ENCODE peak calls at places on chromosome 11, in four cellular contexts. T is neural progenitor cell, H is ovary, F is left ventricle myocardium inferior. N is an unnamed sample.

GRCh38 chr11:6646631-6647281 is 8.9 kb downstream of the DCHS1 start:
- DNase-seq in T (no peak), H (peak), F (peak), N (no peak)

GRCh38 chr11:31492320-31492913 is 17.0 kb downstream of the IMMP1L start:
- DNase-seq in T (no peak), H (no peak), F (no peak), N (no peak)

GRCh38 chr11:64245401-64245796 is 1.3 kb downstream of the PPP1R14B start:
- DNase-seq in T (no peak), H (peak), F (no peak), N (peak)

GRCh38 chr11:71252434-71252781 is at the start of gene SHANK2:
- DNase-seq in T (peak), H (no peak), F (no peak), N (peak)

GRCh38 chr11:63614136-63614664 is at the start of gene PLAAT3:
- DNase-seq in T (peak), H (peak), F (peak), N (peak)

GRCh38 chr11:9203715-9204311 is 61.3 kb downstream of the DENND5A start:
- DNase-seq in T (peak), H (no peak), F (no peak), N (no peak)

GRCh38 chr11:122600290-122600689 is 55.2 kb upstream of the UBASH3B start:
- DNase-seq in T (no peak), H (no peak), F (no peak), N (no peak)

GRCh38 chr11:96091476-96091875 is 167.6 kb upstream of the MTMR2 start:
- DNase-seq in T (no peak), H (no peak), F (no peak), N (no peak)

GRCh38 chr11:132632641-132633124 is 899.6 kb downstream of the OPCML start:
- DNase-seq in T (no peak), H (no peak), F (no peak), N (no peak)

GRCh38 chr11:3683039-3683438 is 11.9 kb upstream of the CHRNA10 start:
- DNase-seq in T (no peak), H (no peak), F (no peak), N (no peak)

GRCh38 chr11:124079631-124080318 is 35.5 kb upstream of the VWA5A start:
- DNase-seq in T (no peak), H (no peak), F (no peak), N (no peak)

GRCh38 chr11:120398184-120398583 is 62.0 kb downstream of the ARHGEF12 start:
- DNase-seq in T (no peak), H (no peak), F (no peak), N (no peak)

GRCh38 chr11:33552756-33553155 is 147.9 kb downstream of the C11orf91 start:
- DNase-seq in T (no peak), H (no peak), F (no peak), N (no peak)

DNA sequence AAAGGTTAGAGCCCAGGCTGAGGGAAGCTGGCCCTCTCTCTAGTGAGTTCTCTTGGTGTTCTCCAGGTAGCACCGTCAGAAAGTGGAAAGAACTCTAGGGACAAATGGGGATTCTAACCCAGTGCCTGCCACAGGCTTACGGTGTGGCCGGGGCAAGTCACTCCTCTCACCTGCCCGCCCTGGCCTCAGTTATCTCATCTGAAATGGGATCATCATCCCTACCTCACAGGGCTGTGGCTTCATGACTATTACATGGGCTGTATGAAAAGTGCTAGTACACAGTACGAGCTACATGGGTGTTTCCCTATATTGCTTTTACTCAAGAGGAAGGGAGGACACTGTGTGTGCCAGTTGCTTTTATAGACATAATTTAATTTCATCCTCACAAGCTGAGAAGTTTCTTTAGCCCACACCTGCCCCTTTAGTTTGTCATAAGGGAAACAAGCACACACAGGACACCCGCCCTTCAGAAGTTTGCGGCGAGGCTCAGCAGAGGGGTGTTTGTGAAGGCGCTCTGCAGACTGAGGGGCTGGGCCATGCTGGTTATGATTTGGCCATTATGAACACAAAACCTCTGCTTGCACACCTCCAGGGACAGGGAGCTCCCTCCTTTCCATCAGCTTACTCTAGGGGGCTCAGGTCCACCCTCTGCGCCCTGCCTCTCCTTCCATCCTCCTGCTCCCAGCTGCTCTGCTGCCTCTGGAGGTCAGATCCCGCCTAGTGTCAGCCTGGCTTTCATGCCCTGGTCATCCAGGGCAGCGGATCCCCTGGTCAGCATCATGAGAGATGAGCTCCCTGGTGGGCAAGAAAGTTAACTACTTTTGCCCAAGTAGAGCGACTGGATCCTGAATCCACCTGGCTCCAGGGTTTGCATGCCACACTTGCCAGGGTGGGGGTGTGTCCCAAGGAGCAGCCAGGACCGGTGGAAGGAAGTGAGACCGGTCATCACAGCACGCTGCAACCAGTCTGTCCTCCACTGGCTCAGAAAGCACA is 1.2 kb downstream of the KLHL35 start:
- DNase-seq in T (peak), H (no peak), F (no peak), N (no peak)
- TF ChIP-seq CTCF in T (peak), H (no peak), F (no peak), N (no peak)

GRCh38 chr11:111814106-111814505 is 47.9 kb upstream of the PPP2R1B start:
- DNase-seq in T (no peak), H (no peak), F (no peak), N (no peak)
- H3K27ac ChIP-seq in T (no peak), H (no peak), F (peak), N (peak)

DNA sequence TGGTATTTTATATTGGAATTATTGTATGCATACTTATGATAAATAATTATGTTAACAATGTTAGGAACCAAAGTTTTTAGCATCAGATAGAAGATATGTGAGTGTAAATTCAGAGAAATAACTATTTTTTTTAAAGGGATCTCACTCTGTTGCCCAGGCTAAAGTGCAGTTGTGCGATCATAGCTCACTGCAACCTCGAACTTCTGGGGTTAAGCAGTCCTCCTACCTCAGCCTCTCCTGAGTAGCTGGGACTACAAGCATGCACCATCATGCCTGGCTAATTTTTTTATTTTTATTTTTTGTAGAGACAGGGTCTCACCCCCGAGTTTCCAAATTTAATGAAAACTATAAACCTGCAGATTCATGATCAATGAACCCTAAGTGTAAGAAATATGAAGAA is 33.6 kb upstream of the RCE1 start:
- DNase-seq in T (no peak), H (no peak), F (no peak), N (no peak)
- TF ChIP-seq CTCF in T (no peak), H (no peak), F (no peak), N (no peak)

GRCh38 chr11:7907121-7907520 is 23.9 kb downstream of the OR10A6 start:
- DNase-seq in T (no peak), H (no peak), F (no peak), N (no peak)
- H3K27ac ChIP-seq in T (no peak), H (no peak), F (no peak), N (no peak)

GRCh38 chr11:5507177-5507576 is 2.6 kb downstream of the UBQLN3 start:
- DNase-seq in T (no peak), H (no peak), F (no peak), N (no peak)
- TF ChIP-seq CTCF in T (no peak), H (no peak), F (no peak), N (no peak)

DNA sequence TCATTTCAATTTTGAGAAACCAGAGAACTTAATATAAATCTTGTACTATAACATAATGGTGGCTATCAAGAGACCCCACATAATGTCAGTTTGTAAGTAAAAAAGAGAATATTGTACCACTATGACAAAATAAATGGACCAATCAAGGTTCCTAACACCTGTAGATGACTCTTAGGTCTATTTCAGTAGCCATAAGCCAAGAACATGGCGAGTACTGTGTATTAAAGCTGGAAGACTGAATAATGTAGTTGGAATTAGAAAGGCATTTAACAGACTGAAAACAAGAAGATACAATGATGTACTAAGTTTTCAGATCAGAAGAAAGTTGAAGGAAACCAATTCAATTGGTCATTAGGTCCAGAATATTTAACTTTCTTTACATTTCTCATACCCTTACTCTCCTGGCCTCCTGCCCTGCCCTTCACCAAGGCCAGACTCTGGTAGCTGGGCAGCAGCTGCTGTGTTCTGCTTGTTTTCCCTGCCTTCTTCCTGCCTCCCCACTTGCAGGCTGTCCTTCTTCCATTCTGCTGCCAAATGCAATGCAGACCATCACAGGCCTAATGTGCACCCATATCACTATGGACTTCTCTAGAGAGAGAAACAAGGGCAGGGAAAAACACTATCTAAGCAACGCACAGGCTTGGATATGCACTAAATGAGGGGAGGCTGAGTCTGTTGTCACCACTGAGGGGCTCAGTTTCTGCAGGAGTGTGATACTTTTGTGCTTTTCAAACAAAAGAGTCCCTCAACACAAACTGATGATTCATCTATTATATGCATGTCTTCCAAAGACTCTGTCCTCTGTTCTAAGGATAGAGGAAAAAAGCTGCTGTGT is 60.1 kb downstream of the RAB30 start:
- DNase-seq in T (no peak), H (no peak), F (no peak), N (no peak)
- H3K27ac ChIP-seq in T (no peak), H (peak), F (peak), N (no peak)

DNA sequence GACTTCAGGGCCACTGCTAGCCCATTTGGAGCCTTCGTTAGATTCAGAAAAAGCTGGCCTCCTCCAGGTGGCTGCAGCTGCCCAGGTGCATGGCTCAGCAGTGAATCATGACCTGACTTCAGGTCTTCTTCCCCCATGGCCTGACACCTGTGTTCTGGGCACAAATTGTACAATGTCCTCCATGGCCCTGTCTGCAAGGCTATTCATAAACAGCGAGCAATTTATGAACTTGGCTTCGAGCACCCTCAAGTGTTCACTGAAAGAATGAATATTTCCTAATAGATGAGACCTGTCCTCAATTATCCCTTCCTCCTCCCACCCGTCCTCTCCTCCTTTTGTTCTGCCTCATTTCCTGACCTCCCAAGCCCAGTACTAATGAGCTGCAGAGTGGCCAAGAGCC is 12.2 kb upstream of the VPS37C start:
- DNase-seq in T (no peak), H (no peak), F (no peak), N (no peak)
- TF ChIP-seq CTCF in T (no peak), H (no peak), F (no peak), N (no peak)

GRCh38 chr11:128181090-128181485 is 406.3 kb downstream of the ETS1 start:
- DNase-seq in T (no peak), H (no peak), F (no peak), N (no peak)
- H3K27ac ChIP-seq in T (no peak), H (no peak), F (no peak), N (no peak)

GRCh38 chr11:46916669-46917108 is 1.7 kb downstream of the LRP4 start:
- DNase-seq in T (peak), H (peak), F (peak), N (peak)
- TF ChIP-seq CTCF in T (peak), H (no peak), F (peak), N (no peak)

N was measured in thyroid gland.